ENCODE peak calls at places on chromosomes 5 and 9, in seven cellular contexts. One of them, this sample, is unnamed.

GRCh38 chr5:139654464-139654863 is 6.3 kb downstream of the CXXC5 start:
- DNase-seq in NCI-H1436 treated with DMSO at 0.1 percent for 48 hours: no peak
- DNase-seq in NCI-H1092 treated with DMSO at 0.1 percent for 48 hours: no peak
- DNase-seq in left ventricle myocardium superior: no peak
- DNase-seq in caudate nucleus: no peak
- DNase-seq in effector memory CD4-positive, alpha-beta T cell: no peak
- DNase-seq in SJSA1: no peak
- DNase-seq in this sample: no peak

GRCh38 chr5:15105799-15106393 is 234.3 kb upstream of the ANKH start:
- DNase-seq in effector memory CD4-positive, alpha-beta T cell: no peak
- DNase-seq in SJSA1: peak
- DNase-seq in caudate nucleus: peak
- DNase-seq in NCI-H1436 treated with DMSO at 0.1 percent for 48 hours: no peak
- DNase-seq in NCI-H1092 treated with DMSO at 0.1 percent for 48 hours: no peak
- DNase-seq in left ventricle myocardium superior: no peak
- DNase-seq in this sample: no peak

GRCh38 chr9:133184971-133185370 is 21.3 kb upstream of the GBGT1 start:
- DNase-seq in left ventricle myocardium superior: no peak
- DNase-seq in NCI-H1436 treated with DMSO at 0.1 percent for 48 hours: peak
- DNase-seq in NCI-H1092 treated with DMSO at 0.1 percent for 48 hours: peak
- DNase-seq in caudate nucleus: no peak
- DNase-seq in effector memory CD4-positive, alpha-beta T cell: peak
- DNase-seq in SJSA1: peak
- DNase-seq in this sample: no peak

GRCh38 chr9:95092321-95093072 is 225.0 kb downstream of the FANCC start:
- DNase-seq in left ventricle myocardium superior: no peak
- DNase-seq in NCI-H1436 treated with DMSO at 0.1 percent for 48 hours: no peak
- DNase-seq in effector memory CD4-positive, alpha-beta T cell: no peak
- DNase-seq in NCI-H1092 treated with DMSO at 0.1 percent for 48 hours: no peak
- DNase-seq in SJSA1: peak
- DNase-seq in caudate nucleus: no peak
- DNase-seq in this sample: no peak

GRCh38 chr9:34675048-34675714 is 12.7 kb upstream of the CCL27 start:
- DNase-seq in left ventricle myocardium superior: peak
- DNase-seq in NCI-H1092 treated with DMSO at 0.1 percent for 48 hours: peak
- DNase-seq in SJSA1: peak
- DNase-seq in effector memory CD4-positive, alpha-beta T cell: no peak
- DNase-seq in caudate nucleus: no peak
- DNase-seq in NCI-H1436 treated with DMSO at 0.1 percent for 48 hours: no peak
- DNase-seq in this sample: peak

GRCh38 chr5:32276173-32276853 is 36.4 kb downstream of the MTMR12 start:
- DNase-seq in NCI-H1092 treated with DMSO at 0.1 percent for 48 hours: no peak
- DNase-seq in left ventricle myocardium superior: no peak
- DNase-seq in caudate nucleus: no peak
- DNase-seq in NCI-H1436 treated with DMSO at 0.1 percent for 48 hours: no peak
- DNase-seq in SJSA1: no peak
- DNase-seq in effector memory CD4-positive, alpha-beta T cell: no peak
- DNase-seq in this sample: no peak

GRCh38 chr5:30736642-30737041 is 456.8 kb upstream of the CDH6 start:
- DNase-seq in effector memory CD4-positive, alpha-beta T cell: no peak
- DNase-seq in SJSA1: no peak
- DNase-seq in NCI-H1436 treated with DMSO at 0.1 percent for 48 hours: no peak
- DNase-seq in NCI-H1092 treated with DMSO at 0.1 percent for 48 hours: no peak
- DNase-seq in caudate nucleus: no peak
- DNase-seq in left ventricle myocardium superior: no peak
- DNase-seq in this sample: no peak

GRCh38 chr5:32311404-32312193 is 1.1 kb downstream of the MTMR12 start:
- DNase-seq in NCI-H1436 treated with DMSO at 0.1 percent for 48 hours: no peak
- DNase-seq in SJSA1: no peak
- DNase-seq in NCI-H1092 treated with DMSO at 0.1 percent for 48 hours: no peak
- DNase-seq in caudate nucleus: no peak
- DNase-seq in effector memory CD4-positive, alpha-beta T cell: no peak
- DNase-seq in left ventricle myocardium superior: no peak
- DNase-seq in this sample: no peak

GRCh38 chr9:7150153-7150890 is 392.5 kb downstream of the KDM4C start:
- DNase-seq in NCI-H1092 treated with DMSO at 0.1 percent for 48 hours: no peak
- DNase-seq in left ventricle myocardium superior: no peak
- DNase-seq in effector memory CD4-positive, alpha-beta T cell: no peak
- DNase-seq in SJSA1: no peak
- DNase-seq in caudate nucleus: no peak
- DNase-seq in NCI-H1436 treated with DMSO at 0.1 percent for 48 hours: no peak
- DNase-seq in this sample: no peak

GRCh38 chr5:147407094-147407681 is 102.7 kb downstream of the DPYSL3 start:
- DNase-seq in SJSA1: peak
- DNase-seq in NCI-H1092 treated with DMSO at 0.1 percent for 48 hours: no peak
- DNase-seq in caudate nucleus: no peak
- DNase-seq in NCI-H1436 treated with DMSO at 0.1 percent for 48 hours: no peak
- DNase-seq in left ventricle myocardium superior: no peak
- DNase-seq in effector memory CD4-positive, alpha-beta T cell: no peak
- DNase-seq in this sample: no peak

GRCh38 chr5:125412051-125412560 is 665.7 kb upstream of the ZNF608 start:
- DNase-seq in NCI-H1092 treated with DMSO at 0.1 percent for 48 hours: no peak
- DNase-seq in SJSA1: peak
- DNase-seq in caudate nucleus: peak
- DNase-seq in effector memory CD4-positive, alpha-beta T cell: no peak
- DNase-seq in NCI-H1436 treated with DMSO at 0.1 percent for 48 hours: no peak
- DNase-seq in left ventricle myocardium superior: no peak
- DNase-seq in this sample: no peak

GRCh38 chr9:123302348-123303214 is 34.2 kb upstream of the STRBP start:
- DNase-seq in NCI-H1092 treated with DMSO at 0.1 percent for 48 hours: no peak
- DNase-seq in caudate nucleus: no peak
- DNase-seq in left ventricle myocardium superior: no peak
- DNase-seq in SJSA1: no peak
- DNase-seq in NCI-H1436 treated with DMSO at 0.1 percent for 48 hours: no peak
- DNase-seq in effector memory CD4-positive, alpha-beta T cell: no peak
- DNase-seq in this sample: no peak

GRCh38 chr5:127643607-127644006 is 5.3 kb upstream of the CTXN3 start:
- DNase-seq in NCI-H1436 treated with DMSO at 0.1 percent for 48 hours: no peak
- DNase-seq in NCI-H1092 treated with DMSO at 0.1 percent for 48 hours: no peak
- DNase-seq in SJSA1: no peak
- DNase-seq in left ventricle myocardium superior: no peak
- DNase-seq in caudate nucleus: no peak
- DNase-seq in effector memory CD4-positive, alpha-beta T cell: no peak
- DNase-seq in this sample: no peak

GRCh38 chr5:154315756-154316155 is 125.2 kb downstream of the GALNT10 start:
- DNase-seq in NCI-H1092 treated with DMSO at 0.1 percent for 48 hours: no peak
- DNase-seq in effector memory CD4-positive, alpha-beta T cell: no peak
- DNase-seq in SJSA1: no peak
- DNase-seq in NCI-H1436 treated with DMSO at 0.1 percent for 48 hours: no peak
- DNase-seq in caudate nucleus: no peak
- DNase-seq in left ventricle myocardium superior: no peak
- DNase-seq in this sample: no peak

GRCh38 chr9:93673271-93673843 is 97.0 kb downstream of the PHF2 start:
- DNase-seq in effector memory CD4-positive, alpha-beta T cell: no peak
- DNase-seq in left ventricle myocardium superior: peak
- DNase-seq in NCI-H1436 treated with DMSO at 0.1 percent for 48 hours: no peak
- DNase-seq in NCI-H1092 treated with DMSO at 0.1 percent for 48 hours: peak
- DNase-seq in SJSA1: no peak
- DNase-seq in caudate nucleus: no peak
- DNase-seq in this sample: no peak

GRCh38 chr5:171628344-171628743 is 157.3 kb upstream of the SMIM23 start:
- DNase-seq in SJSA1: no peak
- DNase-seq in left ventricle myocardium superior: no peak
- DNase-seq in NCI-H1436 treated with DMSO at 0.1 percent for 48 hours: no peak
- DNase-seq in caudate nucleus: no peak
- DNase-seq in effector memory CD4-positive, alpha-beta T cell: no peak
- DNase-seq in NCI-H1092 treated with DMSO at 0.1 percent for 48 hours: no peak
- DNase-seq in this sample: no peak

GRCh38 chr9:126215486-126215885 is 111.1 kb upstream of the MVB12B start:
- DNase-seq in NCI-H1436 treated with DMSO at 0.1 percent for 48 hours: no peak
- DNase-seq in NCI-H1092 treated with DMSO at 0.1 percent for 48 hours: no peak
- DNase-seq in left ventricle myocardium superior: no peak
- DNase-seq in caudate nucleus: no peak
- DNase-seq in effector memory CD4-positive, alpha-beta T cell: no peak
- DNase-seq in SJSA1: no peak
- DNase-seq in this sample: no peak

GRCh38 chr5:169798906-169799660 is 162.0 kb downstream of the DOCK2 start:
- DNase-seq in left ventricle myocardium superior: no peak
- DNase-seq in NCI-H1436 treated with DMSO at 0.1 percent for 48 hours: no peak
- DNase-seq in NCI-H1092 treated with DMSO at 0.1 percent for 48 hours: no peak
- DNase-seq in effector memory CD4-positive, alpha-beta T cell: no peak
- DNase-seq in SJSA1: no peak
- DNase-seq in caudate nucleus: no peak
- DNase-seq in this sample: no peak

GRCh38 chr9:89359018-89359417 is 40.7 kb downstream of the SECISBP2 start:
- DNase-seq in left ventricle myocardium superior: peak
- DNase-seq in SJSA1: no peak
- DNase-seq in NCI-H1092 treated with DMSO at 0.1 percent for 48 hours: peak
- DNase-seq in NCI-H1436 treated with DMSO at 0.1 percent for 48 hours: no peak
- DNase-seq in effector memory CD4-positive, alpha-beta T cell: no peak
- DNase-seq in caudate nucleus: no peak
- DNase-seq in this sample: no peak

GRCh38 chr5:102811962-102812361 is 56.9 kb downstream of the PAM start:
- DNase-seq in NCI-H1092 treated with DMSO at 0.1 percent for 48 hours: peak
- DNase-seq in SJSA1: no peak
- DNase-seq in left ventricle myocardium superior: no peak
- DNase-seq in NCI-H1436 treated with DMSO at 0.1 percent for 48 hours: peak
- DNase-seq in caudate nucleus: no peak
- DNase-seq in effector memory CD4-positive, alpha-beta T cell: no peak
- DNase-seq in this sample: no peak

This sample was measured in T-helper 9 cell.